ENCODE peak calls at places on chromosomes 13 and 19, in four cellular contexts. V, O, A and E are unnamed samples.

GRCh38 chr13:39603424-39603947 is 493 bp upstream of the LHFPL6 start:
- DNase-seq in A (no peak), V (no peak), O (no peak), E (no peak)

GRCh38 chr13:27334774-27335490 is 64.3 kb downstream of the RASL11A start:
- DNase-seq in A (no peak), V (no peak), O (no peak), E (no peak)

GRCh38 chr13:108917581-108917980 is 288.2 kb downstream of the MYO16 start:
- DNase-seq in V (no peak), O (no peak), A (no peak), E (no peak)

GRCh38 chr19:47284324-47284899 is 9.7 kb downstream of the INAFM1 start:
- DNase-seq in V (no peak), A (no peak), O (peak; percentile 51), E (no peak)

GRCh38 chr13:106337096-106337495 is 198.4 kb downstream of the EFNB2 start:
- DNase-seq in A (no peak), O (no peak), V (no peak), E (no peak)

GRCh38 chr13:24630121-24630520 is 50.1 kb upstream of the ATP12A start:
- DNase-seq in A (no peak), O (no peak), V (no peak), E (no peak)

GRCh38 chr19:19120308-19121156 is 17.7 kb downstream of the TMEM161A start:
- DNase-seq in O (no peak), A (no peak), V (peak; percentile 68), E (peak; percentile 70)

GRCh38 chr13:30576528-30576927 is 41.2 kb upstream of the USPL1 start:
- DNase-seq in V (no peak), O (no peak), A (no peak), E (no peak)

GRCh38 chr13:113219311-113219940 is 10.0 kb downstream of the CUL4A start:
- DNase-seq in V (no peak), O (no peak), A (no peak), E (no peak)

GRCh38 chr13:71674776-71675352 is 192.1 kb downstream of the DACH1 start:
- DNase-seq in A (no peak), O (no peak), V (no peak), E (no peak)

GRCh38 chr13:112333756-112334543 is 42.2 kb upstream of the SPACA7 start:
- DNase-seq in V (no peak), O (no peak), A (no peak), E (no peak)

GRCh38 chr13:75986818-75987217 is 350.7 kb downstream of the LMO7 start:
- DNase-seq in V (no peak), A (no peak), O (no peak), E (no peak)

GRCh38 chr19:18208098-18208951 is 4.5 kb upstream of the RAB3A start:
- DNase-seq in A (no peak), O (peak; percentile 38), V (no peak), E (no peak)

GRCh38 chr13:33519561-33520479 is 234.3 kb upstream of the STARD13 start:
- DNase-seq in O (no peak), V (no peak), A (no peak), E (no peak)

GRCh38 chr19:42280761-42281174 is 11.7 kb downstream of the CIC start:
- DNase-seq in O (peak; percentile 52), A (peak; percentile 90), V (no peak), E (peak; percentile 34)

GRCh38 chr13:86846501-86846900 is 824.7 kb upstream of the SLITRK5 start:
- DNase-seq in O (no peak), V (no peak), A (no peak), E (no peak)

GRCh38 chr19:55483681-55484361 is 1.2 kb upstream of the NAT14 start:
- DNase-seq in A (no peak), O (no peak), V (no peak), E (peak; percentile 39)

GRCh38 chr19:55482967-55483671 is 1.9 kb upstream of the NAT14 start:
- DNase-seq in O (no peak), A (no peak), V (no peak), E (no peak)

GRCh38 chr19:55485439-55486011 is 537 bp downstream of the NAT14 start:
- DNase-seq in O (no peak), A (no peak), V (no peak), E (no peak)

GRCh38 chr19:55486043-55486970 is 1.3 kb downstream of the NAT14 start:
- DNase-seq in O (no peak), V (no peak), A (no peak), E (no peak)

DNA sequence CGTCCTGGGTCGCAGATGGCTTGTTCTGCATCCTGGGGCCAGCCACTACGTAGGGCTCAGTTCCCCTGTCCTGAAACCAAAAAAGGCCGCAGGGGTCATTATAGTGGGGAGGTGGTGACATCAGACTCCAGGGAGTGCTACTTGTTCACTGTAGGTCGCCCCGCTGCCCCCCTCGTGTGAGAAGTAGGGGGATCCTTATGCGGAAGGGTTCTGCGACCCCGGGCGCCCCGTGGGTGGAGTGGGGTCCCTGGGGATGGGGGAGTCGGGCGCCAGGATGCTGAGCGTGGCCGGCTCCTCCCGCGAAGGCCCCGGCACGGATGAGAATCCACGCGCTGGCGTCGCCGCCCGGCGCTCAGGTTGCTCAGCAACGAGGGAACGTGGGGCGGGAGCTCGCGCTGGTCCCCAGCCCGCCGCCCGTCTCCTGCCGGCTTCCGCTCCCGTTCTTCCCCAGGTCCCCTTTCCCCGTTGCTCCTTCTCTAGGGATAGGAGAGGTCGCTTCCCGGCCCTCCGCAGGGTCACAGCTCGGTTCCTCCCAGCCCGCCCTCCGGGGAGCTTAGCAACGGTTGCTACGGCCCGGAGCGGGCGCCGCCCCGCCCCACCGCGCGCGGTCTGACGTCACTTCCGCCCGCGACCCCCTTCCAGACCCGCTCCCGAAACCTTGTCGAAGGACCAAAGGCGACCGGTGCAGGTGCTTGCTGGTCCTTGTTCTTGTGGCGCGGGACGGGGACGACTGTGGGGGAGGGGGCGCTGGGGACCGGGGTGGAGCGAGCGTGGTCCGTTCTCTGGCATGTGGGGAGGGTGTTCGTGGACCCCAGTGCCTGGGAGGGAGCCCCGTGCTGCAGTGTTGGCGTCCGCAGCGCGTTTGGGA is at the start of gene NAT14:
- DNase-seq in A (no peak), O (peak; percentile 48), V (peak; percentile 45), E (peak; percentile 78)
- H3K4me1 ChIP-seq in A (peaks cover 55% of the 10 kb centered on the region), O (peaks cover 42% of the 10 kb centered on the region), V (peaks cover 61% of the 10 kb centered on the region), E (peaks cover 3% of the 10 kb centered on the region)

GRCh38 chr19:40229484-40229883 is 3.0 kb upstream of the CCNP start:
- DNase-seq in O (no peak), V (no peak), A (no peak), E (no peak)
- H3K4me1 ChIP-seq in O (peaks cover 30% of the 10 kb centered on the region), V (peaks cover 33% of the 10 kb centered on the region), A (peaks cover 28% of the 10 kb centered on the region), E (peaks cover 14% of the 10 kb centered on the region)

GRCh38 chr13:80447747-80448146 is 106.8 kb upstream of the SPRY2 start:
- DNase-seq in A (no peak), V (no peak), O (no peak), E (no peak)
- H3K4me1 ChIP-seq in A (no peaks in the 10 kb centered on the region), V (no peaks in the 10 kb centered on the region), O (no peaks in the 10 kb centered on the region), E (no peaks in the 10 kb centered on the region)

GRCh38 chr19:40800339-40800996 is 1.5 kb downstream of the EGLN2 start:
- DNase-seq in A (no peak), O (no peak), V (no peak), E (no peak)
- H3K4me1 ChIP-seq in A (peaks cover 64% of the 10 kb centered on the region), O (peaks cover 64% of the 10 kb centered on the region), V (peaks cover 66% of the 10 kb centered on the region), E (peaks cover 15% of the 10 kb centered on the region)

GRCh38 chr19:4374451-4375163 is 25.7 kb downstream of the SH3GL1 start:
- DNase-seq in A (peak; percentile 96), V (peak; percentile 73), O (no peak), E (peak; percentile 66)

GRCh38 chr19:4376991-4377781 is 23.2 kb downstream of the SH3GL1 start:
- DNase-seq in A (no peak), V (peak; percentile 72), O (no peak), E (no peak)

GRCh38 chr19:4375164-4375619 is 25.2 kb downstream of the SH3GL1 start:
- DNase-seq in O (no peak), V (peak; percentile 71), A (no peak), E (peak; percentile 98)

GRCh38 chr19:4376245-4376990 is 23.9 kb downstream of the SH3GL1 start:
- DNase-seq in V (no peak), A (peak; percentile 60), O (no peak), E (no peak)

GRCh38 chr19:4375620-4376228 is 24.6 kb downstream of the SH3GL1 start:
- DNase-seq in O (peak; percentile 76), A (peak; percentile 89), V (no peak), E (peak; percentile 73)
- H3K4me1 ChIP-seq in O (peaks cover 81% of the 10 kb centered on the region), A (peaks cover 84% of the 10 kb centered on the region), V (peaks cover 100% of the 10 kb centered on the region), E (peaks cover 40% of the 10 kb centered on the region)

DNA sequence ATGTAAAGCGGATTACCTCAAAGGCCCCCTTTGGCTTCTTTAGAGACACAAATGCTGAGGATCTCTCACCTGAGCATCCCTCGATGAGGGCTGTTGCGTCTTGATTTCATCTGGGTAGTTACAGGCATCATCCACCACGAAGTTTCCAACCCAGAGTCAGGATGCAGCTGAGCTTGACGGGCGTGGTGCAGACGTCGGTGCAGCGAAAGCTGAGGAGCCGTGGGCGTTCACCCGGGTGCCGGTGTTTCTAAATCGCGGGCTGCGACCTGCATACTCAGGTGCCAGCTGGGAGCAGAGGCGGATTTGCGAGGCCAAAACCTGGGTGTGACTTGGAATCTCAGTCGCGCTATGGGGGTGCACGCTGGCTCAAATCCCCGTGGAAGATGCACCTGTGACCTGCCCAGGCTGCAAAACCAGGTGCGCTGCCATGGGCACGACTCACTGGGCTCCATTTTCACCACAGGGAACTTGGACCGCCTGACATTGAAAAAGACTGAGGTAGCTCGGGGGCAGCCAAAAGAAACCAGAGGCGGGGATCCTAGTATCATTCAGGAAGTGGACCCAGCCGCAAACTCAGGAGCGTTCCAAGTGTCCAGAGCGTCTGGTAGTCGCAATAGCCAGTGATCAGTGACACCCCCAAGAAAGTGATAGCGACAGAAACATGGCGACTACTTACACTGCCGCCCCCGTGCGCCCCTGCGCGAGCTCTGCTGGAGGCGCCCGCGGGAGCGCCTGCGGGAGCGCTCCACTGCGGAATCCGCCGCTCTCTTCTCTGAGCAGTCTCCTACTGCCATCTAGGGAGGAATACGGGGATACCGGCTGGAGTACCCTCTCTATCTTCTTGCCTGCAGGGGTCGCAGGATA is 36.4 kb upstream of the IGFL4 start:
- DNase-seq in V (peak; percentile 52), A (no peak), O (no peak), E (peak; percentile 92)
- H3K4me1 ChIP-seq in V (peaks cover 10% of the 10 kb centered on the region), A (peaks cover 10% of the 10 kb centered on the region), O (peaks cover 6% of the 10 kb centered on the region), E (peaks cover 5% of the 10 kb centered on the region)

GRCh38 chr19:13053761-13054604 is 48.7 kb downstream of the LYL1 start:
- DNase-seq in A (peak; percentile 89), V (peak; percentile 89), O (no peak), E (peak; percentile 63)

GRCh38 chr19:13055213-13056051 is 47.2 kb downstream of the LYL1 start:
- DNase-seq in V (peak; percentile 52), A (peak; percentile 95), O (no peak), E (no peak)

GRCh38 chr19:13056052-13056660 is 46.5 kb downstream of the LYL1 start:
- DNase-seq in O (no peak), A (peak; percentile 90), V (peak; percentile 52), E (no peak)

GRCh38 chr19:13053238-13053637 is 49.4 kb downstream of the LYL1 start:
- DNase-seq in A (no peak), O (no peak), V (no peak), E (no peak)

GRCh38 chr19:13054605-13055212 is 47.9 kb downstream of the LYL1 start:
- DNase-seq in V (no peak), A (no peak), O (no peak), E (no peak)
- H3K4me1 ChIP-seq in V (peaks cover 100% of the 10 kb centered on the region), A (peaks cover 100% of the 10 kb centered on the region), O (peaks cover 82% of the 10 kb centered on the region), E (peaks cover 17% of the 10 kb centered on the region)

GRCh38 chr13:28463481-28463880 is 31.4 kb downstream of the FLT1 start:
- DNase-seq in A (no peak), O (no peak), V (no peak), E (no peak)
- H3K4me1 ChIP-seq in A (no peaks in the 10 kb centered on the region), O (no peaks in the 10 kb centered on the region), V (no peaks in the 10 kb centered on the region), E (no peaks in the 10 kb centered on the region)